ENCODE peak calls at places on chromosome 10, in four cellular contexts. One of them, this sample, is unnamed.

GRCh38 chr10:3445688-3446087 is 273.1 kb upstream of the PITRM1 start:
- DNase-seq in Peyer's patch: no peak
- DNase-seq in spleen: no peak
- DNase-seq in IMR-90: peak; percentile 29
- DNase-seq in this sample: no peak

GRCh38 chr10:102090772-102091171 is 25.6 kb downstream of the HPS6 start:
- DNase-seq in Peyer's patch: no peak
- DNase-seq in IMR-90: peak; percentile 56
- DNase-seq in spleen: no peak
- DNase-seq in this sample: no peak

GRCh38 chr10:79415736-79416577 is 29.5 kb downstream of the ZCCHC24 start:
- DNase-seq in IMR-90: no peak
- DNase-seq in Peyer's patch: peak; percentile 21
- DNase-seq in spleen: peak; percentile 56
- DNase-seq in this sample: no peak

GRCh38 chr10:89138755-89139154 is 68.4 kb downstream of the CH25H start:
- DNase-seq in spleen: no peak
- DNase-seq in IMR-90: peak; percentile 52
- DNase-seq in Peyer's patch: no peak
- DNase-seq in this sample: no peak

GRCh38 chr10:117373848-117374505 is 1.3 kb downstream of the PDZD8 start:
- DNase-seq in IMR-90: peak; percentile 51
- DNase-seq in spleen: peak; percentile 88
- DNase-seq in Peyer's patch: peak; percentile 73
- DNase-seq in this sample: peak; percentile 93

GRCh38 chr10:60167056-60167455 is 222.6 kb downstream of the ANK3 start:
- DNase-seq in spleen: no peak
- DNase-seq in IMR-90: no peak
- DNase-seq in Peyer's patch: no peak
- DNase-seq in this sample: no peak

GRCh38 chr10:74778436-74779094 is 47.8 kb upstream of the KAT6B start:
- DNase-seq in IMR-90: no peak
- DNase-seq in Peyer's patch: no peak
- DNase-seq in spleen: no peak
- DNase-seq in this sample: no peak

GRCh38 chr10:93121311-93121710 is 47.6 kb downstream of the CYP26A1 start:
- DNase-seq in IMR-90: no peak
- DNase-seq in spleen: no peak
- DNase-seq in Peyer's patch: no peak
- DNase-seq in this sample: no peak

GRCh38 chr10:79270471-79271246 is 76.6 kb upstream of the PPIF start:
- DNase-seq in Peyer's patch: no peak
- DNase-seq in IMR-90: no peak
- DNase-seq in spleen: no peak
- DNase-seq in this sample: peak; percentile 70

GRCh38 chr10:47366731-47367460 is 17.2 kb downstream of the ZNF488 start:
- DNase-seq in IMR-90: no peak
- DNase-seq in spleen: peak; percentile 39
- DNase-seq in Peyer's patch: no peak
- DNase-seq in this sample: no peak

GRCh38 chr10:49389331-49389920 is 6.5 kb downstream of the DRGX start:
- DNase-seq in Peyer's patch: no peak
- DNase-seq in spleen: no peak
- DNase-seq in IMR-90: no peak
- DNase-seq in this sample: peak; percentile 78

GRCh38 chr10:6665847-6666246 is 85.8 kb upstream of the PRKCQ start:
- DNase-seq in IMR-90: no peak
- DNase-seq in Peyer's patch: no peak
- DNase-seq in spleen: no peak
- DNase-seq in this sample: no peak

GRCh38 chr10:97701438-97702064 is 12.0 kb upstream of the MARVELD1 start:
- DNase-seq in Peyer's patch: no peak
- DNase-seq in IMR-90: peak; percentile 77
- DNase-seq in spleen: no peak
- DNase-seq in this sample: no peak

DNA sequence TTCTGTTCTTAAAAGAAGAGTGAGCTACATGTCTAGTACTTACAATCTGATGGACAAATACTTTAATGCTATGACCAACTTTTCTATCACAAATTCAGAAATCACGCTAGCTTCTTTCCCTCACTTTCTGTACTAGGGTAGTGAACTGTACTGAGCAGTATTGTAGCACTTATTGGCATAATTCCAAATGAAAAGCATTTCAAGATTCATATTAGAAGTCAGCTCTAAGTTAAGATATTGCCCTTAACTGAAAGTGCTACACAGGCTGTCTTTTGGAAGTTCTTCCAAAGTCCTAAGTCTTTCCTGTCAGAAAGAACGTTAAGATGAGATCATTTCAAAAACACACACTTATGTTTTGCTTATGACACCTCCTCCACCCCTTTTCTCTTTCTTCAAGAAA is 13.4 kb downstream of the P4HA1 start:
- DNase-seq in IMR-90: peak; percentile 24
- DNase-seq in Peyer's patch: no peak
- DNase-seq in spleen: no peak
- DNase-seq in this sample: no peak
- TF ChIP-seq POLR2A in IMR-90: no peak
- TF ChIP-seq POLR2A in Peyer's patch: no peak
- TF ChIP-seq POLR2A in spleen: no peak
- TF ChIP-seq POLR2A in this sample: no peak

DNA sequence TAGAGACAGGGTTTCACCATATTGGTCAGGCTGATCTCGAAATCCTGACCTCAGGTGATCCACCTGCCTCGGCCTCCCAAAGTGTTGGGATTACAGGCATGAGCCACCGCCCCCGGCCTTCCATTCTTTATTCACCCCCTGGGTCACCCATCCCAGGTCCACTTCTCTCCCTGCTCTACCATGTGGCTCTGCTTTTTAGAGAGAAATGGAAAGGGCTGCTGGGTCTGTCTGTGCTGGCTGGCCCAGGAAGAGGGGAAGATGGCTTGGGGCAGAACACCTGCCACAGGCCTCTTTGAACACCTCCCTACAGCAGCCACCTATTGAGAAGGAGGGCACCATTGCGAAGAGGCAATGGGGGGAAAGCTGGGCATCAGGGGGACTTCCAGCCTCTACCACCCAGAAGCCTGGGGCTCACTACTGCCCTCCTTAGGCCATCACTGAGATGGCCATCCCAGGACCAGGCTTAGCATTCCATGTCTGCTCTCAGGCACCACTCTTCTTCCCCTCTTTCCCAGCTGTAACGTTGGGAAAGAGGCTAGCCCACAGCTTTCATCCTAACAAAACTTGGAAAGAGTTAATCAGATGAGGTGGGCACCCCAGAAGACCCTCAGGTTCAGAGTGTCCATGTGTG is 256.3 kb downstream of the GRID1 start:
- DNase-seq in Peyer's patch: no peak
- DNase-seq in IMR-90: no peak
- DNase-seq in spleen: peak; percentile 42
- DNase-seq in this sample: no peak
- TF ChIP-seq CTCF in Peyer's patch: no peak
- TF ChIP-seq CTCF in IMR-90: no peak
- TF ChIP-seq CTCF in spleen: no peak
- TF ChIP-seq CTCF in this sample: no peak

GRCh38 chr10:30812018-30812851 is 182.7 kb upstream of the LYZL2 start:
- DNase-seq in IMR-90: peak; percentile 95
- DNase-seq in spleen: peak; percentile 64
- DNase-seq in Peyer's patch: no peak
- DNase-seq in this sample: peak; percentile 59
- TF ChIP-seq POLR2A in IMR-90: no peak
- TF ChIP-seq POLR2A in spleen: no peak
- TF ChIP-seq POLR2A in Peyer's patch: no peak
- TF ChIP-seq POLR2A in this sample: no peak

GRCh38 chr10:17805921-17806577 is 3.1 kb upstream of the MRC1 start:
- DNase-seq in IMR-90: no peak
- DNase-seq in spleen: no peak
- DNase-seq in Peyer's patch: no peak
- DNase-seq in this sample: no peak
- TF ChIP-seq CTCF in IMR-90: no peak
- TF ChIP-seq CTCF in spleen: no peak
- TF ChIP-seq CTCF in Peyer's patch: no peak
- TF ChIP-seq CTCF in this sample: no peak